ENCODE peak calls at places on chromosomes 2 and 18, in five cellular contexts. H is epithelial cell of esophagus, M is fibroblast of lung, X is Panc1, U is foreskin fibroblast. D is an unnamed sample.

GRCh38 chr2:200650195-200650594 is 64.4 kb downstream of the AOX1 start:
- DNase-seq in H (no peak), M (peak), X (no peak), U (peak), D (no peak)

GRCh38 chr2:117128471-117128870 is 686.0 kb upstream of the DDX18 start:
- DNase-seq in H (no peak), M (peak), X (no peak), U (no peak), D (no peak)

GRCh38 chr2:168119519-168120141 is 127.8 kb downstream of the STK39 start:
- DNase-seq in H (peak), M (peak), X (peak), U (peak), D (no peak)

GRCh38 chr2:96772903-96773675 is 12.4 kb downstream of the CNNM4 start:
- DNase-seq in H (no peak), M (no peak), X (no peak), U (no peak), D (no peak)

GRCh38 chr2:32963941-32964340 is 17.2 kb downstream of the LTBP1 start:
- DNase-seq in H (no peak), M (peak), X (no peak), U (peak), D (no peak)

GRCh38 chr2:101900375-101900774 is 91.4 kb upstream of the IL1R2 start:
- DNase-seq in H (peak), M (no peak), X (no peak), U (no peak), D (peak)

GRCh38 chr18:36762074-36762473 is 66.7 kb downstream of the TPGS2 start:
- DNase-seq in H (no peak), M (peak), X (no peak), U (peak), D (no peak)

GRCh38 chr18:23690505-23691068 is 1.3 kb downstream of the LAMA3 start:
- DNase-seq in H (no peak), M (no peak), X (no peak), U (peak), D (no peak)

GRCh38 chr2:191582355-191582754 is 95.6 kb upstream of the NABP1 start:
- DNase-seq in H (peak), M (peak), X (no peak), U (peak), D (peak)

GRCh38 chr2:64325852-64326577 is 127.9 kb upstream of the LGALSL start:
- DNase-seq in H (no peak), M (no peak), X (no peak), U (no peak), D (no peak)

GRCh38 chr18:75280427-75281280 is 70.1 kb downstream of the TSHZ1 start:
- DNase-seq in H (no peak), M (peak), X (no peak), U (peak), D (no peak)

GRCh38 chr2:108538000-108538625 is 3.8 kb downstream of the LIMS1 start:
- DNase-seq in H (peak), M (peak), X (no peak), U (no peak), D (peak)

GRCh38 chr2:207734264-207734635 is 22.8 kb downstream of the CCNYL1 start:
- DNase-seq in H (peak), M (peak), X (no peak), U (peak), D (no peak)

GRCh38 chr2:68716948-68717661 is 17.5 kb upstream of the ARHGAP25 start:
- DNase-seq in H (no peak), M (no peak), X (no peak), U (no peak), D (no peak)

GRCh38 chr2:1081411-1082225 is 131.0 kb downstream of the SNTG2 start:
- DNase-seq in H (no peak), M (peak), X (no peak), U (peak), D (no peak)

GRCh38 chr2:219460424-219460926 is 25.8 kb downstream of the SPEG start:
- DNase-seq in H (no peak), M (peak), X (no peak), U (peak), D (no peak)

GRCh38 chr2:152432206-152432653 is 97.3 kb downstream of the FMNL2 start:
- DNase-seq in H (peak), M (peak), X (no peak), U (peak), D (peak)

GRCh38 chr2:120952318-120952717 is 216.7 kb downstream of the GLI2 start:
- DNase-seq in H (no peak), M (peak), X (no peak), U (peak), D (no peak)

GRCh38 chr18:13378150-13378549 is 159.6 kb downstream of the LDLRAD4 start:
- DNase-seq in H (no peak), M (no peak), X (no peak), U (no peak), D (no peak)

GRCh38 chr2:95333888-95334338 is 36.8 kb downstream of the KCNIP3 start:
- DNase-seq in H (peak), M (peak), X (peak), U (peak), D (peak)

GRCh38 chr2:109148347-109148746 is 19.3 kb downstream of the SH3RF3 start:
- DNase-seq in H (no peak), M (no peak), X (no peak), U (peak), D (no peak)

GRCh38 chr2:161316686-161317085 is 8.5 kb downstream of the PSMD14 start:
- DNase-seq in H (no peak), M (no peak), X (no peak), U (no peak), D (no peak)

GRCh38 chr18:32328379-32328778 is 138.5 kb downstream of the MEP1B start:
- DNase-seq in H (peak), M (peak), X (no peak), U (peak), D (no peak)

GRCh38 chr2:120879401-120880295 is 144.0 kb downstream of the GLI2 start:
- DNase-seq in H (no peak), M (peak), X (no peak), U (no peak), D (no peak)

GRCh38 chr2:104487381-104487780 is 366.5 kb upstream of the POU3F3 start:
- DNase-seq in H (peak), M (peak), X (no peak), U (no peak), D (no peak)

GRCh38 chr2:71379086-71379485 is 47.5 kb downstream of the ZNF638 start:
- DNase-seq in H (peak), M (peak), X (peak), U (peak), D (no peak)

GRCh38 chr2:230269715-230270114 is 44.2 kb downstream of the SP140 start:
- DNase-seq in H (no peak), M (no peak), X (no peak), U (no peak), D (no peak)

GRCh38 chr2:40434638-40435296 is 17.1 kb downstream of the SLC8A1 start:
- DNase-seq in H (peak), M (peak), X (peak), U (peak), D (peak)

GRCh38 chr18:69838620-69839411 is 108.9 kb downstream of the CD226 start:
- DNase-seq in H (peak), M (no peak), X (no peak), U (no peak), D (no peak)

GRCh38 chr2:120929829-120930228 is 194.2 kb downstream of the GLI2 start:
- DNase-seq in H (no peak), M (peak), X (no peak), U (no peak), D (no peak)

GRCh38 chr18:68847219-68847860 is 49.5 kb downstream of the CCDC102B start:
- DNase-seq in H (peak), M (peak), X (no peak), U (peak), D (no peak)

GRCh38 chr2:36705326-36706020 is 9.0 kb downstream of the VIT start:
- DNase-seq in H (peak), M (no peak), X (no peak), U (peak), D (no peak)

GRCh38 chr2:118417417-118418125 is 329.3 kb downstream of the INSIG2 start:
- DNase-seq in H (peak), M (peak), X (no peak), U (peak), D (no peak)

GRCh38 chr2:13572466-13572865 is 855.7 kb downstream of the TRIB2 start:
- DNase-seq in H (no peak), M (peak), X (no peak), U (no peak), D (peak)

GRCh38 chr2:118832071-118832790 is 15.2 kb downstream of the EN1 start:
- DNase-seq in H (no peak), M (no peak), X (no peak), U (no peak), D (no peak)

GRCh38 chr2:35989040-35989439 is 366.5 kb upstream of the CRIM1 start:
- DNase-seq in H (no peak), M (no peak), X (no peak), U (no peak), D (no peak)

GRCh38 chr2:130822766-130823165 is 13.9 kb upstream of the ARHGEF4 start:
- DNase-seq in H (no peak), M (no peak), X (no peak), U (no peak), D (no peak)

GRCh38 chr2:182559623-182560022 is 132.8 kb upstream of the PDE1A start:
- DNase-seq in H (peak), M (peak), X (no peak), U (peak), D (peak)
- H3K4me3 ChIP-seq in H (no peak), M (no peak), X (no peak), U (no peak), D (no peak)

GRCh38 chr2:232363784-232364615 is 14.6 kb upstream of the ALPP start:
- DNase-seq in H (no peak), M (no peak), X (no peak), U (peak), D (no peak)
- H3K4me3 ChIP-seq in H (no peak), M (no peak), X (peak), U (no peak), D (no peak)

GRCh38 chr2:11746376-11746806 is at the start of gene LPIN1:
- DNase-seq in H (peak), M (peak), X (no peak), U (peak), D (no peak)
- H3K4me3 ChIP-seq in H (peak), M (peak), X (peak), U (peak), D (peak)

GRCh38 chr2:55134316-55134706 is 84.1 kb upstream of the RTN4 start:
- DNase-seq in H (no peak), M (no peak), X (no peak), U (no peak), D (no peak)
- H3K4me3 ChIP-seq in H (no peak), M (no peak), X (no peak), U (no peak), D (no peak)

GRCh38 chr2:239487272-239487671 is 86.5 kb upstream of the HDAC4 start:
- DNase-seq in H (no peak), M (no peak), X (no peak), U (no peak), D (no peak)
- H3K4me3 ChIP-seq in H (no peak), M (no peak), X (no peak), U (no peak), D (no peak)

GRCh38 chr2:54249629-54250028 is 6.4 kb downstream of the TSPYL6 start:
- DNase-seq in H (no peak), M (no peak), X (no peak), U (no peak), D (no peak)

GRCh38 chr2:54258171-54258570 is 2.1 kb upstream of the TSPYL6 start:
- DNase-seq in H (no peak), M (peak), X (no peak), U (no peak), D (no peak)

GRCh38 chr2:54255230-54256090 is 569 bp downstream of the TSPYL6 start:
- DNase-seq in H (no peak), M (no peak), X (no peak), U (no peak), D (no peak)

GRCh38 chr2:54256091-54256694 is at the start of gene TSPYL6:
- DNase-seq in H (no peak), M (no peak), X (no peak), U (no peak), D (no peak)

GRCh38 chr2:54254180-54254579 is 1.8 kb downstream of the TSPYL6 start:
- DNase-seq in H (no peak), M (no peak), X (no peak), U (no peak), D (no peak)
- H3K4me3 ChIP-seq in H (no peak), M (no peak), X (no peak), U (no peak), D (no peak)

GRCh38 chr2:63064197-63064596 is 13.6 kb downstream of the OTX1 start:
- DNase-seq in H (peak), M (no peak), X (no peak), U (no peak), D (no peak)
- H3K4me3 ChIP-seq in H (no peak), M (no peak), X (no peak), U (no peak), D (no peak)

GRCh38 chr2:217978536-217979150 is 24.2 kb downstream of the TNS1 start:
- DNase-seq in H (no peak), M (peak), X (no peak), U (no peak), D (no peak)
- H3K4me3 ChIP-seq in H (no peak), M (no peak), X (no peak), U (no peak), D (no peak)

DNA sequence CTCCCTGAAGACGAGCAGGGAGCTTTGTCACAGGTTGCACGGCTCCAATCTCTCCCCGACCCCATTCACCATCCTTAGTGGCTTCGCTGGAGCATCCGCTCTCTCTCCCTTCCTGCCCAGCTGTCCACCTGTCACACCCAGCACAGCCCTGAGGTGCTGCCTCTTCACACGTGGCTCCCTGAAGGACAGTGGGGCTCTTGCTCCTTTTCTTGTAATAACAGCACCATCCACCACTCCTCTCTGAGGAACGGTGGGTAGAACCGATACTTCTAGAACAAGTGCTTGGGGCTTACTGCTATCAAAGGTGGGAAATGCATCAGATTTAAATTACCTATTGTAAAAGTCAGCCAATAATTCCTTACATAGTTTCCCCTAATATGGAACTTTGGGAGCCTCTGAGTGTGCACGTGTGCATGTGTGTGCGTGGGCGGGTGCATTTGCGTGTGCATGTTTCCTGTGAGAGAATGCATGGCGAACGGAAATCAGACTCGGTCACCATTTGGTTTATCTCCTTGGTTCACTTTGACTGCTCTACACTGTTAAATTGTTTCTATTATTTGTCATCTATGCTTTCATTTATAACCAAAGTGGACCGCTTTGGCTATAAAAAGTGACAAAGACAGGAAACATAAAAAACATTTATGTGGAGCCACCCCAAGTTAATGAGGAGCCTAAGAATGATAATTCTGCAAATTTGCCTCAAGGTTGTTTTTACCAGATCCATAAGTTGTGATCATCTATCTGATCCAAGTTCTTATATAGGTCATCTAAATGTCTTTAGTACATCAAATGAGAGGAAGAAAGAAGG is 39.1 kb downstream of the KLHL29 start:
- DNase-seq in H (no peak), M (no peak), X (no peak), U (no peak), D (no peak)
- H3K4me3 ChIP-seq in H (no peak), M (no peak), X (no peak), U (no peak), D (no peak)

DNA sequence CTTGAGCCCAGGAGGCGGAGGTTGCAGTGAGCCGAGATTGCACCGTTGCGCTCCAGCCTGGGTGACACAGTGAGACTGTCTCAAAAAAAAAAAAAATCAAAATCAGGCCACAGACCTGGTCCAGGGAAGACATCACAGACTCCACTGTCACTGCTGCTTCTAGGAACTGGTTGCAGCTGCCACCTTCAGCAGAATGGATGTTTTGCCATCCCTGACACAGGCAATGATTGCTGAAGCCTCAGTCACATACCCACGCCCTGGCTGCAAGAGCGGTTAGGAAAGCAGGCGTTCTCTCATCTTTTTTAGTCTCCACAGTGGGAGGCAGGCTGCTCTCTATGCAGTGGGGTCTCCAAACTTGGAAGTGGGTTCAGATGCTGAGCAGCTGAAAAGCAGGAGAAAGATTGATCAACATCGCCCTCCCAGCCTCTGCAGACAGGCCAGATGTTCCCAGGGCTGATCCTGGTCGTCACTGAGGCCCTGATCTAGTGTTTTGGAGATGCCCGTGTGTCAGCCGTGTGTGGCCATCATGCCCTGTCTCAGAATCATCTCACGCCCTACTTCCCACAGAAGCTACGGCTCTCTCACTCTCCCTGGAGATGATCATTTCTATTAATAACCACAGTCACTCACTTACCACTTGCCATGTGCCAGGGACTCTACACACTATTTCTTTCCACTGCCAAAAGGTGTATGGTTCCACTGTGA is 91.8 kb downstream of the PLB1 start:
- DNase-seq in H (no peak), M (no peak), X (no peak), U (no peak), D (no peak)
- H3K4me3 ChIP-seq in H (no peak), M (no peak), X (no peak), U (no peak), D (no peak)